ENCODE peak calls at places on chromosomes 13 and 19, in five cellular contexts. E is epithelial cell of esophagus, H is AG10803, F is Panc1, K is cardiac muscle cell. U is an unnamed sample.
A peak's percentile ranks its signal among the peaks of the same experiment; 100 is the strongest.

GRCh38 chr19:18259848-18260247 is 14.4 kb downstream of the IQCN start:
- DNase-seq in E (no peak), H (peak; percentile 52), F (no peak), K (peak; percentile 46), U (no peak)

GRCh38 chr13:95614641-95615245 is 29.8 kb downstream of the DZIP1 start:
- DNase-seq in E (peak; percentile 76), H (no peak), F (no peak), K (no peak), U (no peak)

GRCh38 chr19:20315543-20315942 is 148.5 kb downstream of the ZNF486 start:
- DNase-seq in E (no peak), H (no peak), F (no peak), K (no peak), U (no peak)

GRCh38 chr19:50432221-50432626 is 468 bp upstream of the MYBPC2 start:
- DNase-seq in E (no peak), H (no peak), F (no peak), K (peak; percentile 35), U (peak; percentile 56)

GRCh38 chr19:6723108-6723618 is 2.7 kb upstream of the C3 start:
- DNase-seq in E (peak; percentile 42), H (peak; percentile 48), F (no peak), K (peak; percentile 87), U (no peak)

GRCh38 chr13:26965976-26966375 is 205.4 kb upstream of the GPR12 start:
- DNase-seq in E (no peak), H (peak; percentile 16), F (no peak), K (peak; percentile 93), U (no peak)

GRCh38 chr13:113864303-113864890 is 521 bp upstream of the GAS6 start:
- DNase-seq in E (peak; percentile 32), H (peak; percentile 54), F (no peak), K (peak; percentile 11), U (no peak)

GRCh38 chr19:789473-790052 is 7.7 kb upstream of the PTBP1 start:
- DNase-seq in E (no peak), H (peak; percentile 35), F (no peak), K (no peak), U (no peak)

GRCh38 chr13:49303533-49304252 is 56.0 kb downstream of the CDADC1 start:
- DNase-seq in E (no peak), H (no peak), F (no peak), K (no peak), U (no peak)

GRCh38 chr19:54803410-54803809 is at the start of gene KIR2DL4:
- DNase-seq in E (no peak), H (no peak), F (no peak), K (no peak), U (no peak)

DNA sequence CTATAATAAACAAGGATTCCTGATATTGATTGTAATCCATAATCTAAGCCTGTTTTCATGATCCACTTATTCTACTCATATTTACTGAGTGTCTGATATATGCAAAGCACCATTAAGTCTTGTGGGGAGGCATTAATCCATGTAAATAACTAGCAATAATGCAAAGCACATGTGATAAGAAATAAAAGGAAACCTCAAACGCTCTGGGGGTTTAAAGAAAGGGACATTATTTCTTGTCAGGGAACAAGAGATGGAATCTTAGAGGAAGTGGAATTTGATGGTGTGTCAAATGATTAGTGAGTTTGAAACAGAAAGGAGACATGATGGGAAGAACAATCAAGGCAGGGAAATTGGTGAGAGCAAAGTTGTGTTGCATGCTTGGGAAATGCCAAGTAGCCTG is 57.4 kb upstream of the FLT1 start:
- DNase-seq in E (no peak), H (no peak), F (no peak), K (no peak), U (no peak)
- TF ChIP-seq CTCF in E (no peak), H (no peak), F (no peak), K (no peak), U (no peak)

DNA sequence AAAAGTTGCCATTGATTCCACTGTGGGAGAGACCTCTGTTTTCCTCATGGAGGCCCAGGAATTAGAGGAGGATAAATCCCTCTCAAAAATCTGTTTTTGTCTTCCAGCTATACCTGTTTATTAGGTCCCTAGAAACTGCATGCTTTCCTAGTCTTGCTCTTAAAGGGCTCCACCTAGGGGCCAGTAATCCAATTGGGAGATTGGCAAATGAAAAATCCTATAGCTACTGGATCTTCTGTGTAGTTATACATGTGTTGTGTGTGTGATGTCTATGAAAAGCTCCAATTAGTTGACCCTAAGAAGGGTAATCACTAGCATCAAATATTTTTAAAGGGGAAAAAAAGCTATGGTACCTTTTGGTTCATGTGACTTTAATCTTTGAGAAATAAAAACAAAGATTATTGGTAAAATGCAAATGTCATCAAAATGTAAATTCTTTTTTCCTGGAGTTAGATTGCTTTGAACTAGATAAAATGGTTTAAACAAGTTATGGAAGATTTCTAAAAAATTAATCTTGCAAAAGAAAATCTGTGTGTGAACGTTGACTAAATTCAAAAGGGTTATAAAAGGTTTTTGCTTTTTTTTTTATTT is 63.4 kb upstream of the C1QTNF9B start:
- DNase-seq in E (peak; percentile 71), H (peak; percentile 43), F (peak; percentile 2), K (peak; percentile 69), U (no peak)
- TF ChIP-seq CTCF in E (peak; percentile 83), H (peak; percentile 82), F (peak; percentile 74), K (peak; percentile 86), U (no peak)

GRCh38 chr13:42814868-42815267 is 33.5 kb downstream of the FAM216B start:
- DNase-seq in E (peak; percentile 88), H (peak; percentile 78), F (no peak), K (peak; percentile 78), U (no peak)

GRCh38 chr13:42815686-42816085 is 34.3 kb downstream of the FAM216B start:
- DNase-seq in E (no peak), H (peak; percentile 33), F (no peak), K (peak; percentile 53), U (no peak)

GRCh38 chr13:42820450-42820849 is 39.1 kb downstream of the FAM216B start:
- DNase-seq in E (no peak), H (no peak), F (no peak), K (peak; percentile 57), U (no peak)

GRCh38 chr13:42819712-42820111 is 38.3 kb downstream of the FAM216B start:
- DNase-seq in E (no peak), H (no peak), F (no peak), K (peak; percentile 47), U (no peak)

GRCh38 chr13:42816538-42816937 is 35.2 kb downstream of the FAM216B start:
- DNase-seq in E (no peak), H (no peak), F (no peak), K (no peak), U (no peak)
- TF ChIP-seq CTCF in E (no peak), H (peak; percentile 33), F (no peak), K (no peak), U (peak; percentile 78)

DNA sequence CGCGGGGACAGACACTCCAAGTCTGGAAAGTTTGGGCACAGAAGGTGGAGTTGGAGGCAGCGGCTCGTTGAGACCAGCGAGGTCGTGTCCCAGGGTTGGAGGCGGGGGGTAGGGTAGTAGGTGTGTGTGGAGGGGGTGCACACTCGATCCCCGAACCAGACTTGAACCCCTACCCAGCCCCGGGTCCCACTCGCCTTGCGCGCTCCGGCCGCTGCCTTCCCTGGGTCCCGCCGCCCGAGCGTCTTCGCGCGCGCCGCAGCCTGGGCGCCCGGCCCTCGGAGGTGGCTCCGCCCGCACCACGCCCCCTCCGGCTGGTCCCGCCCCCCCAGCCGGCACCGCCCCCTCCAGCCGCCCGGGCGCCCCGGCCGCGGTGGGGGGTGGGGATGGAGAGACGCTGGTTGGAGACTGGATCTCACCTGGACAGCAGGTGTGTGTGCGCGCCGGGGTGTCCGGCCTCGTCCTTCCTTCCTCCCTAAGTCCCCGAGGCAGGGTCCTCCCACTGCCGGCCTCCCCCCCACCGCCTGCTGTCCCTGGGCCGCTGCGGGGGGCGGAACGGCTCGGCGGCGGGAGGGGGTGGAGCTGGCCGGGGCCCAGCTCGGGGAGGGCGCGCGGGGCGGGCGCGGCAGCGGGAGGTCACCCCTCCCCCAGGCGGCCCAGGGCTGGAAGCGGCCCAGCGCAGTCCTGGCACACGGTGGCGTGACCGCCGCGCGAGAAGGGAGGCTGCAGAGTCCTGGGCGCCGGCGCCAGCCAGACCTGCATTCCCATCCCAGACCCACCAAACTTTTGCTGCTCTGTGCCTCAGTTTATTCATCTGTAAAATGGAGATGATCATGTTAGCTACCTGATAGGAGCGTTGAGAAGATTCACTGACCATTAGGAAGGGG is at the start of gene KANK2:
- DNase-seq in E (peak; percentile 77), H (peak; percentile 63), F (no peak), K (peak; percentile 85), U (peak; percentile 90)
- TF ChIP-seq CTCF in E (no peak), H (no peak), F (no peak), K (no peak), U (no peak)

GRCh38 chr19:56347163-56347778 is 32.6 kb upstream of the ZSCAN5A start:
- DNase-seq in E (no peak), H (no peak), F (no peak), K (no peak), U (no peak)

GRCh38 chr19:56351208-56351607 is 36.6 kb upstream of the ZSCAN5A start:
- DNase-seq in E (no peak), H (no peak), F (no peak), K (no peak), U (no peak)

GRCh38 chr19:56350416-56351045 is 35.9 kb upstream of the ZSCAN5A start:
- DNase-seq in E (peak; percentile 51), H (peak; percentile 49), F (peak; percentile 45), K (peak; percentile 65), U (no peak)

DNA sequence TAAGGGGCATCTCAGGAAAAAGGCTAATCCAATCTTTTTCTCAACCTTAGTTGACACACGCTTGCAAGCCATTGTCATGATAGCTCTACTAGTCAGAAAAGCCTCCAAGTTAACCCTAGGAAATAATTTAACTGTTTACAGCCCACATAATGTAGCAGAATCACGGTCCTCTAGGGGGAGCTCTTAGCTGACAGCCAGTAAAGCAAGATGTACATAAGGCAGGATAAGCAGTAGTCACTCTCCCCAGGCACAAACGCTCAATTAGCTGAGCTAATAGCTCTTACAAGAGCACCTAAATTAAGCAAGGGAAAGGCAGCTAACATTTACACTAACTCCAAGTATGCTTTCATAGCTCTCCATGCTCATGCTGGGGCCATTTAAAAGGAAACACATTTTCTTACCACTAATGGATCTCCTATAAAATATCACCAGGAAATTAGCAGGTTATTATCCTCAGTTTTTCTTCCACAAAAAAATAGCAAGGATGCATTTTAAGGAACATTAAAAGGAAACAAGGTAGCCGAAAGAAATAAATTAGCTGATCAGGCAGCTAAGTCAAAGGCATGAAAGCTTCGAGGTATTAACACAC is 33.7 kb upstream of the ZSCAN5A start:
- DNase-seq in E (peak; percentile 36), H (no peak), F (no peak), K (peak; percentile 13), U (no peak)
- TF ChIP-seq CTCF in E (peak; percentile 32), H (peak; percentile 37), F (peak; percentile 90), K (peak; percentile 37), U (no peak)

GRCh38 chr19:58400916-58401824 is 5.7 kb downstream of the RNF225 start:
- DNase-seq in E (peak; percentile 100), H (peak; percentile 99), F (peak; percentile 96), K (peak; percentile 100), U (peak; percentile 99)
- TF ChIP-seq CTCF in E (no peak), H (no peak), F (no peak), K (peak; percentile 4), U (no peak)

GRCh38 chr19:41930926-41931592 is 2.8 kb upstream of the ERFL start:
- DNase-seq in E (no peak), H (no peak), F (no peak), K (no peak), U (no peak)
- TF ChIP-seq CTCF in E (peak; percentile 43), H (peak; percentile 36), F (peak; percentile 33), K (peak; percentile 53), U (no peak)